ENCODE peak calls at places on chromosomes 12 and 14, in four cellular contexts. O is AG09309, S is A549, Q is endothelial cell. A is an unnamed sample.

GRCh38 chr14:90698379-90698869 is 117.8 kb downstream of the TTC7B start:
- DNase-seq in O (no peak), S (no peak), Q (peak; percentile 24), A (no peak)

GRCh38 chr12:12913626-12914388 is 22.4 kb downstream of the GPRC5A start:
- DNase-seq in O (no peak), S (no peak), Q (no peak), A (no peak)

GRCh38 chr12:31201382-31201781 is 124.6 kb downstream of the SINHCAF start:
- DNase-seq in O (no peak), S (no peak), Q (no peak), A (no peak)

GRCh38 chr12:57165741-57166140 is 18.3 kb upstream of the LRP1-AS start:
- DNase-seq in O (no peak), S (peak; percentile 96), Q (no peak), A (no peak)

GRCh38 chr12:122079038-122079531 is 529 bp downstream of the MLXIP start:
- DNase-seq in O (no peak), S (no peak), Q (peak; percentile 26), A (peak; percentile 27)

GRCh38 chr14:77306406-77307098 is 14.1 kb downstream of the POMT2 start:
- DNase-seq in O (no peak), S (no peak), Q (no peak), A (no peak)

GRCh38 chr12:107478881-107479280 is 206.7 kb upstream of the PWP1 start:
- DNase-seq in O (no peak), S (no peak), Q (no peak), A (no peak)

GRCh38 chr14:39472078-39472477 is 39.8 kb upstream of the FBXO33 start:
- DNase-seq in O (no peak), S (no peak), Q (no peak), A (no peak)

GRCh38 chr14:26128931-26129674 is 468.7 kb downstream of the NOVA1 start:
- DNase-seq in O (no peak), S (no peak), Q (no peak), A (no peak)

GRCh38 chr12:6765634-6766581 is at the start of gene PTMS:
- DNase-seq in O (peak; percentile 57), S (peak; percentile 77), Q (peak; percentile 79), A (peak; percentile 81)

GRCh38 chr12:121794532-121795028 is 1.1 kb upstream of the RHOF start:
- DNase-seq in O (no peak), S (no peak), Q (no peak), A (no peak)

GRCh38 chr12:120980800-120981368 is 2.5 kb downstream of the HNF1A start:
- DNase-seq in O (no peak), S (no peak), Q (no peak), A (no peak)

GRCh38 chr14:63435838-63436237 is 107.3 kb downstream of the PPP2R5E start:
- DNase-seq in O (peak; percentile 45), S (no peak), Q (no peak), A (no peak)

GRCh38 chr14:100286484-100287191 is 19.6 kb downstream of the SLC25A29 start:
- DNase-seq in O (no peak), S (no peak), Q (no peak), A (no peak)

GRCh38 chr12:104479141-104479662 is 22.5 kb downstream of the CHST11 start:
- DNase-seq in O (no peak), S (no peak), Q (no peak), A (no peak)

GRCh38 chr12:59375633-59376032 is 220.2 kb upstream of the SLC16A7 start:
- DNase-seq in O (no peak), S (no peak), Q (no peak), A (no peak)

GRCh38 chr12:122891661-122892525 is 4.0 kb downstream of the VPS37B start:
- DNase-seq in O (peak; percentile 42), S (no peak), Q (no peak), A (no peak)

GRCh38 chr14:104580961-104581360 is 1.4 kb downstream of the C14orf180 start:
- DNase-seq in O (no peak), S (no peak), Q (no peak), A (no peak)

GRCh38 chr12:93223440-93224426 is 154.0 kb upstream of the NUDT4 start:
- DNase-seq in O (no peak), S (no peak), Q (no peak), A (no peak)

GRCh38 chr14:99807413-99808132 is 14.4 kb downstream of the EML1 start:
- DNase-seq in O (peak; percentile 80), S (peak; percentile 50), Q (peak; percentile 18), A (no peak)

GRCh38 chr14:49636866-49637265 is 1.8 kb upstream of the DNAAF2 start:
- DNase-seq in O (no peak), S (no peak), Q (no peak), A (no peak)

GRCh38 chr12:112148031-112148513 is 22.7 kb downstream of the TRAFD1 start:
- DNase-seq in O (no peak), S (no peak), Q (no peak), A (no peak)

GRCh38 chr14:100904307-100905019 is 941 bp upstream of the RTL1 start:
- DNase-seq in O (no peak), S (no peak), Q (peak; percentile 79), A (peak; percentile 68)

GRCh38 chr14:92890830-92891598 is 31.9 kb upstream of the CHGA start:
- DNase-seq in O (no peak), S (no peak), Q (no peak), A (no peak)

GRCh38 chr12:109982211-109982610 is 14.0 kb downstream of the GIT2 start:
- DNase-seq in O (peak; percentile 75), S (no peak), Q (no peak), A (no peak)

GRCh38 chr12:50597200-50598195 is 92.7 kb downstream of the DIP2B start:
- DNase-seq in O (no peak), S (peak; percentile 67), Q (no peak), A (no peak)

GRCh38 chr12:51160814-51161459 is 12.0 kb downstream of the TFCP2 start:
- DNase-seq in O (no peak), S (no peak), Q (no peak), A (no peak)

GRCh38 chr12:73833746-73834145 is 703.9 kb upstream of the ATXN7L3B start:
- DNase-seq in O (no peak), S (no peak), Q (no peak), A (no peak)

GRCh38 chr14:64879635-64880381 is at the start of gene SPTB:
- DNase-seq in O (no peak), S (peak; percentile 30), Q (peak; percentile 11), A (no peak)

DNA sequence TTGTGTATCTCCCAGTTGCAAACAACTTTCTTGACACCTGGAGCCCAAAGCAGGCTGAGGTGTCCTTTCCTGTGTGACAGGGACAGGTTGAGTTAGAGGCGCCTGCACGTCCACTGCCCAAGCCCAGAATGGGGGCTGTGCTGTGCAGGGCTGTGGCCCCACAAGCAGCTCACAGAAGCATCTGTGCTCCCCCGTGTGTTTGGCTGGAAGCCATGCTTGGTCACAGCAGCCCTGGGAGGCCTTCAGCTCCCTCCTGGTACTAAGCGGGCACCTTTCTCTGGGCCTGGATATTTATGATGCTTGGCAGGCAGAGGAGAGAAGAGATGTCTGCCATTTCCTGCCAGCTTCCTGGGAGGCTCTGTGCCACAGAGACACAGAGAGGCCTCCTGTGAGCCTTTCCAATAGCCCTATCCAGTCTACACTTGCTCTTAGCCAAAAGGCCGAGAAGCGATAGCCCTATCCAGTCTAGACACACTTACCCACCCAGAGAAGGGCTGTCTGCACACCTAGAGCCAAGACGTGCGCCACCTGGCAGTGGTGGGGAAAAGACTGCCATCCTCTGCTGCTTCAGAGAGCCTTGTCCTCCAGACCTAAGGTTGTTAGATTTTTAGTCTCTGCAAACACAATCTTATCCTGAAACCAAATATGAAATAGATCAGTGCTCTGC is 117.4 kb downstream of the GCH1 start:
- DNase-seq in O (no peak), S (no peak), Q (no peak), A (no peak)
- TF ChIP-seq CTCF in O (no peak), S (no peak), Q (no peak), A (no peak)

GRCh38 chr12:130526813-130527212 is 189.1 kb downstream of the PIWIL1 start:
- DNase-seq in O (no peak), S (peak; percentile 19), Q (peak; percentile 52), A (peak; percentile 67)

GRCh38 chr12:130525384-130526172 is 187.9 kb downstream of the PIWIL1 start:
- DNase-seq in O (no peak), S (no peak), Q (no peak), A (no peak)

GRCh38 chr12:130523863-130524614 is 186.4 kb downstream of the PIWIL1 start:
- DNase-seq in O (no peak), S (no peak), Q (no peak), A (no peak)

GRCh38 chr12:130523208-130523607 is 185.5 kb downstream of the PIWIL1 start:
- DNase-seq in O (no peak), S (no peak), Q (no peak), A (no peak)

GRCh38 chr12:130524759-130525158 is 187.1 kb downstream of the PIWIL1 start:
- DNase-seq in O (no peak), S (no peak), Q (no peak), A (no peak)
- TF ChIP-seq CTCF in O (no peak), S (no peak), Q (no peak), A (no peak)

GRCh38 chr14:23728791-23729190 is 92.6 kb downstream of the DHRS2 start:
- DNase-seq in O (no peak), S (no peak), Q (no peak), A (no peak)

GRCh38 chr14:23729720-23730387 is 93.7 kb downstream of the DHRS2 start:
- DNase-seq in O (no peak), S (peak; percentile 28), Q (no peak), A (no peak)

GRCh38 chr14:23725528-23725927 is 89.4 kb downstream of the DHRS2 start:
- DNase-seq in O (no peak), S (no peak), Q (no peak), A (no peak)

GRCh38 chr14:23725980-23726746 is 90.0 kb downstream of the DHRS2 start:
- DNase-seq in O (no peak), S (no peak), Q (no peak), A (no peak)

DNA sequence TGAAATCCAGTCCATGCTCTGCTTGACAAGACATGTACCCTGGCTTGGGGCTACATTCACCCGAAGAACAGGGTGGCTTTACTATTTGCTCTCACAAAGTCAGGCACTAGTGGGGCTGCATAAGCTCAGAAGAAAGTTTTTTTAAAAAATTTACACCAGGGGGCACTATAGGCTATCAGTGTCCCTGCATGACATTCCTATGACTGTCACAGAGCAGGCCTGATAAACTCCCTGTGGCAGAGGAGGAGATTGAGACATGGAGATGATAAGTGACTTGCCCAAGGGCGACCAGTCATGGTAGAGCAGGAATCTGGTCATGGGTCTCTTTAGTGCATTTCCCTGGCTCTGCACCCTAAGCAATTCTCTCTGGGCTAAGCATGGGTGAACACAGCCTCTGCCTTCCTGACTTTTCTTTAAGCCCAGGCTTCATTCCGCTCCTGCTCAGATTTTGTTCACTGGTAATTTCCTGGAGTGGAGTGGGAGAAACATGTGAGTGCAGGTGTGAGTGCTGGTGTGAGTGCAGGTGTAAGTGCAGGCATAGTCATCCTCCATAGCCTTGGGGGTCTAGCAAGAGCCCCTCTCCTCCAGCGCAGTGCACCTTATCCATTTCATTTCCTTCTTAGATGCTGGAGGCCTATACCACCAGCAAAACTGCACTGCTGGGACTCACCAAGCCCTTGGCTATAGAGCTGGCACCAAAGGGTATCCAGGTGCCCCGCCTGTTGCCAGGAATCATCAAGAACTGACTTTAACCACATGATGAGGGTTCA is 91.6 kb downstream of the DHRS2 start:
- DNase-seq in O (peak; percentile 5), S (peak; percentile 63), Q (no peak), A (no peak)
- TF ChIP-seq CTCF in O (peak; percentile 48), S (peak; percentile 71), Q (peak; percentile 52), A (peak; percentile 58)

DNA sequence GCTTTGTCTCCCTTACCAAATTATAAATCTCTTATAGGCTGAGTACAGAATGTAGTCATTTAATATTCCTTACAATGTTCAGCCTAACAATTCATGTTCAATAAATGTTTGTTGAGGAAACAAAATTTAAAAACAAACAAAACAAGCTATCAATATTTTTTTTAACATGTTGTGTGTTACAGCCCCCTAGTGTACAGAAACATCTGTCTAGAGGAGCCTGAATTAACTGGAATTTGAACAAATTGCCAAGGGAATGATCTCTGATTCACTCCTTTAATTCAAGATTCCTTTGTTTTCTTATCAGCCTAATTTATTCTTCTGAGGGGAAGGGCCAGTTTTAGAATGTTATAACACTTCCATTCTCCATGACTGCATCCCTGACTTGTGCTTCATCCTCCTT is 127.1 kb downstream of the CMAS start:
- DNase-seq in O (no peak), S (peak; percentile 3), Q (no peak), A (no peak)
- TF ChIP-seq CTCF in O (no peak), S (no peak), Q (no peak), A (peak; percentile 38)